ENCODE peak calls at places on chromosomes 4 and X, in seven cellular contexts. G is foreskin keratinocyte, I is Caco-2, Y is astrocyte, W is mammary epithelial cell, D is upper lobe of right lung, B is pancreas. E is an unnamed sample.

GRCh38 chr4:64713256-64713840 is 304.1 kb upstream of the TECRL start:
- DNase-seq in G (peak; percentile 7), I (no peak), Y (peak; percentile 19), W (peak; percentile 34), D (no peak), B (no peak), E (no peak)

GRCh38 chr4:93891244-93891643 is 62.7 kb downstream of the ATOH1 start:
- DNase-seq in G (no peak), I (no peak), Y (no peak), W (no peak), D (no peak), B (no peak), E (no peak)

GRCh38 chr4:46196086-46196485 is 72.2 kb upstream of the GABRG1 start:
- DNase-seq in G (no peak), I (no peak), Y (no peak), W (no peak), D (no peak), B (no peak), E (no peak)

GRCh38 chrX:16125520-16126149 is 2.3 kb downstream of the GRPR start:
- DNase-seq in G (no peak), I (no peak), Y (no peak), W (no peak), D (no peak), B (no peak), E (no peak)

GRCh38 chr4:159389756-159390155 is 286.9 kb downstream of the RAPGEF2 start:
- DNase-seq in G (no peak), I (no peak), Y (no peak), W (no peak), D (no peak), B (no peak), E (no peak)

GRCh38 chr4:102321260-102321991 is 23.9 kb downstream of the SLC39A8 start:
- DNase-seq in G (no peak), I (no peak), Y (no peak), W (no peak), D (no peak), B (no peak), E (no peak)

GRCh38 chr4:99013402-99013843 is 17.9 kb downstream of the METAP1 start:
- DNase-seq in G (no peak), I (peak; percentile 68), Y (peak; percentile 46), W (no peak), D (no peak), B (no peak), E (no peak)

GRCh38 chrX:40299502-40300118 is 201.9 kb upstream of the BCOR start:
- DNase-seq in G (no peak), I (no peak), Y (no peak), W (no peak), D (no peak), B (no peak), E (no peak)

GRCh38 chr4:108954880-108955279 is 192.0 kb upstream of the ETNPPL start:
- DNase-seq in G (no peak), I (no peak), Y (peak; percentile 3), W (peak; percentile 1), D (no peak), B (no peak), E (no peak)

GRCh38 chr4:140330311-140330900 is 43.0 kb upstream of the SCOC start:
- DNase-seq in G (no peak), I (no peak), Y (no peak), W (peak; percentile 17), D (no peak), B (no peak), E (no peak)

GRCh38 chrX:153816821-153817220 is 13.5 kb downstream of the PDZD4 start:
- DNase-seq in G (no peak), I (no peak), Y (no peak), W (no peak), D (no peak), B (no peak), E (no peak)

GRCh38 chrX:23381688-23382087 is 47.0 kb downstream of the PTCHD1 start:
- DNase-seq in G (no peak), I (no peak), Y (no peak), W (no peak), D (no peak), B (no peak), E (no peak)

GRCh38 chr4:184417802-184418511 is 56.4 kb downstream of the IRF2 start:
- DNase-seq in G (peak; percentile 98), I (no peak), Y (peak; percentile 84), W (peak; percentile 99), D (no peak), B (no peak), E (no peak)

GRCh38 chr4:122309988-122310626 is 68.7 kb upstream of the ADAD1 start:
- DNase-seq in G (no peak), I (no peak), Y (no peak), W (no peak), D (no peak), B (no peak), E (no peak)

GRCh38 chr4:105994841-105995240 is 99.6 kb downstream of the NPNT start:
- DNase-seq in G (no peak), I (no peak), Y (no peak), W (no peak), D (no peak), B (no peak), E (no peak)

GRCh38 chrX:103774070-103774642 is 2.5 kb upstream of the PLP1 start:
- DNase-seq in G (no peak), I (no peak), Y (no peak), W (peak; percentile 32), D (no peak), B (no peak), E (no peak)

GRCh38 chr4:187380181-187380581 is 615.4 kb upstream of the ZFP42 start:
- DNase-seq in G (no peak), I (peak; percentile 37), Y (no peak), W (no peak), D (peak; percentile 68), B (peak; percentile 38), E (no peak)

GRCh38 chr4:184400375-184400870 is 73.9 kb downstream of the IRF2 start:
- DNase-seq in G (peak; percentile 82), I (no peak), Y (peak; percentile 88), W (peak; percentile 92), D (no peak), B (no peak), E (peak; percentile 62)

GRCh38 chrX:9888953-9889470 is 78.1 kb upstream of the CLDN34 start:
- DNase-seq in G (no peak), I (no peak), Y (no peak), W (no peak), D (no peak), B (no peak), E (no peak)

GRCh38 chr4:6200011-6200921 is at the start of gene JAKMIP1:
- DNase-seq in G (no peak), I (peak; percentile 80), Y (peak; percentile 41), W (peak; percentile 11), D (peak; percentile 88), B (peak; percentile 82), E (peak; percentile 21)

GRCh38 chrX:137031517-137032377 is 2.0 kb downstream of the GPR101 start:
- DNase-seq in G (no peak), I (no peak), Y (peak; percentile 8), W (peak; percentile 25), D (no peak), B (no peak), E (no peak)

GRCh38 chr4:76802546-76803021 is 95.4 kb downstream of the SOWAHB start:
- DNase-seq in G (no peak), I (peak; percentile 38), Y (peak; percentile 79), W (no peak), D (no peak), B (no peak), E (no peak)

GRCh38 chr4:76801621-76802545 is 96.1 kb downstream of the SOWAHB start:
- DNase-seq in G (no peak), I (no peak), Y (peak; percentile 38), W (no peak), D (no peak), B (no peak), E (no peak)

GRCh38 chr4:76799139-76799538 is 98.8 kb downstream of the SOWAHB start:
- DNase-seq in G (no peak), I (no peak), Y (no peak), W (no peak), D (no peak), B (no peak), E (no peak)

GRCh38 chr4:76799718-76800117 is 98.2 kb downstream of the SOWAHB start:
- DNase-seq in G (no peak), I (no peak), Y (no peak), W (no peak), D (no peak), B (no peak), E (no peak)

DNA sequence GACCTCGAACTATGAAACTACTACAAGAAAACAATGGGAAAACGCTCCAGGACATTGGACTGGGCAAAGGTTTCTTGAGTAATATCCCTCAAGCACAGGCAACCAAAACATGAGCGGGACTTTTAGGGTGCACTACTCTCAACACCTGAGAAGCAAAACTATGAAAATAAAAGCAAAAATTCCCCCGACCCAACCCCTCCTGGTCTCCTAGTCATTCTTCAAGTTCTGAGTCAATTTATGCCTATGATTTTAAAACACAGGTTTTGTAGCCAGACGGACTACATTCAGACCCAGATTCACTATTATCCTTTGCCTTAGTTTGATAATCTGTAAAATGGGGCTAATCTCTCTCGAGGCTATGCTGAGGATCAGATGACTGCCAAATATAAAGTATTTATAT is 97.0 kb downstream of the SOWAHB start:
- DNase-seq in G (no peak), I (no peak), Y (no peak), W (no peak), D (no peak), B (no peak), E (no peak)
- H3K4me1 ChIP-seq in G (peaks cover 4% of the 10 kb centered on the region), I (peaks cover 16% of the 10 kb centered on the region), Y (peaks cover 33% of the 10 kb centered on the region), W (peaks cover 13% of the 10 kb centered on the region), D (no peaks in the 10 kb centered on the region), B (no peaks in the 10 kb centered on the region), E (no peaks in the 10 kb centered on the region)

GRCh38 chr4:8581094-8581861 is 1.1 kb downstream of the GPR78 start:
- DNase-seq in G (no peak), I (peak; percentile 9), Y (no peak), W (no peak), D (peak; percentile 56), B (no peak), E (no peak)
- H3K27me3 ChIP-seq in G (peaks cover 24% of the 10 kb centered on the region), I (no peaks in the 10 kb centered on the region), Y (peaks cover 53% of the 10 kb centered on the region), W (no peaks in the 10 kb centered on the region), D (peaks cover 65% of the 10 kb centered on the region), B (peaks cover 5% of the 10 kb centered on the region), E (peaks cover 85% of the 10 kb centered on the region)

DNA sequence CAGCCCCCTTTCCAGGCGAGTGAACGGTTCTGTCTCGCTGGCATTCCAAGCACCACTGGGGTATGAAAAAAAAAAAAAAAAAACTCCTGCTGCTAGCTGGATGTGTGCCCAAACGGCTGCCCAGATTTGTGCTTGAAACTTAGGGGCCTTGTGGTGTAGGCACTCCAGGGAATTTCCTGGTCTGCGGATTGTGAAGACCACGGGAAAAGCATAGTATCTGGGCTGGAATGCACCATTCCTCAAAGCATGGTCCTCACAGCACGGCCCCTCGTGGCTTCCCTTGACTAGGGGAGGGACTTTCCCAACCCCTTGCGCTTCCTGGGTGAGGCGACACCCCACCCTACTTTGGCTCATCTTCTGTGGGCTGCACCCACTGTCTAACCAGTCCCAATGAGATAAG is 516.8 kb upstream of the FAM241A start:
- DNase-seq in G (no peak), I (no peak), Y (peak; percentile 10), W (no peak), D (no peak), B (no peak), E (no peak)
- TF ChIP-seq CTCF in G (no peak), I (no peak), Y (no peak), W (no peak), D (no peak), B (no peak), E (no peak)

DNA sequence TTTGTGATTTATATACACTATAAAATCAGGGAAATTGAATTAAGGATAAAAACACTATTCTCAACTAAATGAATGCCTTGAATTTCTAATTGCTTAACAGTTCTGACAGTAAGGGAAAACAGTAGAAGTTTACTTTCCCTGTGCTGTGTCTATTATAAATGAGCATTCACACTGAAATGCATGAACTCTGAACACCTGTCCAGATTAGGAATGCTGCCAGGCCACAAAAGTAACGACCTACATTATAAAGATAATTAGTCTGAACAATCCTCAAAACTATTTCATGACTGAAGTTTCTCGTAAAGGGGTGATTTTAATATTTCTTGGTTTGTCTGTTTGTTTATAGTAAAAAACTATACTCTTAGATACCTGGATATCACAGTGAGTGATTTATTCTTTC is 2.0 kb downstream of the NDST3 start:
- DNase-seq in G (no peak), I (no peak), Y (no peak), W (no peak), D (no peak), B (no peak), E (no peak)
- H3K4me1 ChIP-seq in G (no peaks in the 10 kb centered on the region), I (no peaks in the 10 kb centered on the region), Y (peaks cover 10% of the 10 kb centered on the region), W (peaks cover 8% of the 10 kb centered on the region), D (no peaks in the 10 kb centered on the region), B (no peaks in the 10 kb centered on the region), E (no peaks in the 10 kb centered on the region)